ENCODE peak calls at places on chromosomes 1 and 21, in nine cellular contexts. H, J, V, M, X, O, T, Y and B are unnamed samples.

GRCh38 chr1:42841010-42841409 is 5.4 kb upstream of the ZNF691 start:
- DNase-seq in H (no peak), J (no peak), V (no peak), M (no peak), X (peak; percentile 34), O (no peak), T (no peak), Y (no peak), B (no peak)

GRCh38 chr1:67350783-67351182 is 43.1 kb downstream of the IL12RB2 start:
- DNase-seq in H (no peak), J (no peak), V (no peak), M (no peak), X (no peak), O (no peak), T (no peak), Y (no peak), B (no peak)

GRCh38 chr1:179774033-179774432 is 30.9 kb downstream of the FAM163A start:
- DNase-seq in H (no peak), J (no peak), V (no peak), M (no peak), X (no peak), O (no peak), T (no peak), Y (no peak), B (no peak)

GRCh38 chr1:22806584-22806983 is 95.9 kb downstream of the EPHB2 start:
- DNase-seq in H (no peak), J (no peak), V (no peak), M (no peak), X (no peak), O (no peak), T (peak; percentile 40), Y (no peak), B (no peak)

GRCh38 chr1:184036517-184036949 is 995 bp downstream of the COLGALT2 start:
- DNase-seq in H (no peak), J (peak; percentile 49), V (peak; percentile 62), M (no peak), X (no peak), O (no peak), T (peak; percentile 43), Y (no peak), B (no peak)

GRCh38 chr1:104467590-104467989 is 717.9 kb downstream of the AMY1C start:
- DNase-seq in H (no peak), J (no peak), V (no peak), M (no peak), X (no peak), O (no peak), T (no peak), Y (no peak), B (no peak)

GRCh38 chr1:162040657-162041056 is 17.0 kb upstream of the OLFML2B start:
- DNase-seq in H (no peak), J (no peak), V (no peak), M (no peak), X (peak; percentile 58), O (no peak), T (no peak), Y (no peak), B (peak; percentile 58)

GRCh38 chr1:179870870-179871269 is 6.7 kb downstream of the TOR1AIP2 start:
- DNase-seq in H (no peak), J (no peak), V (no peak), M (no peak), X (no peak), O (no peak), T (no peak), Y (no peak), B (no peak)

GRCh38 chr1:65001238-65001792 is 35.0 kb upstream of the JAK1 start:
- DNase-seq in H (no peak), J (peak; percentile 82), V (peak; percentile 70), M (peak; percentile 35), X (no peak), O (peak; percentile 82), T (peak; percentile 32), Y (peak; percentile 54), B (peak; percentile 74)

GRCh38 chr1:86502721-86503430 is 34.1 kb downstream of the CLCA1 start:
- DNase-seq in H (peak; percentile 67), J (no peak), V (peak; percentile 68), M (no peak), X (peak; percentile 80), O (peak; percentile 29), T (no peak), Y (no peak), B (no peak)

GRCh38 chr1:115649964-115650363 is 8.2 kb downstream of the VANGL1 start:
- DNase-seq in H (no peak), J (no peak), V (peak; percentile 23), M (no peak), X (no peak), O (no peak), T (no peak), Y (no peak), B (no peak)

GRCh38 chr21:33881689-33882440 is 33.7 kb downstream of the ATP5PO start:
- DNase-seq in H (no peak), J (no peak), V (no peak), M (no peak), X (no peak), O (no peak), T (no peak), Y (no peak), B (no peak)

GRCh38 chr1:64098436-64098835 is 105.0 kb upstream of the UBE2U start:
- DNase-seq in H (no peak), J (no peak), V (no peak), M (no peak), X (no peak), O (no peak), T (no peak), Y (no peak), B (no peak)

GRCh38 chr1:20375563-20375962 is 84.9 kb downstream of the VWA5B1 start:
- DNase-seq in H (no peak), J (no peak), V (no peak), M (no peak), X (peak; percentile 54), O (no peak), T (no peak), Y (no peak), B (peak; percentile 42)

GRCh38 chr1:211493133-211493864 is 1.3 kb upstream of the RD3 start:
- DNase-seq in H (no peak), J (no peak), V (no peak), M (no peak), X (no peak), O (no peak), T (no peak), Y (no peak), B (no peak)

GRCh38 chr21:17925900-17926299 is 106.7 kb upstream of the C21orf91 start:
- DNase-seq in H (peak; percentile 40), J (no peak), V (no peak), M (no peak), X (peak; percentile 50), O (no peak), T (no peak), Y (no peak), B (peak; percentile 47)

GRCh38 chr21:44874497-44875331 is 1.2 kb upstream of the PTTG1IP start:
- DNase-seq in H (no peak), J (peak; percentile 85), V (peak; percentile 42), M (no peak), X (peak; percentile 56), O (peak; percentile 60), T (no peak), Y (peak; percentile 17), B (no peak)

GRCh38 chr1:12438349-12438924 is 179.6 kb downstream of the DHRS3 start:
- DNase-seq in H (no peak), J (no peak), V (no peak), M (no peak), X (peak; percentile 55), O (no peak), T (no peak), Y (peak; percentile 31), B (no peak)

GRCh38 chr1:230085178-230085515 is 18.1 kb downstream of the GALNT2 start:
- DNase-seq in H (no peak), J (no peak), V (no peak), M (no peak), X (peak; percentile 92), O (no peak), T (no peak), Y (no peak), B (no peak)

GRCh38 chr21:44065428-44065827 is 41.8 kb upstream of the PWP2 start:
- DNase-seq in H (no peak), J (no peak), V (no peak), M (no peak), X (no peak), O (no peak), T (no peak), Y (peak; percentile 63), B (peak; percentile 65)

GRCh38 chr1:90911353-90911752 is 110.5 kb downstream of the ZNF644 start:
- DNase-seq in H (no peak), J (no peak), V (no peak), M (no peak), X (no peak), O (no peak), T (no peak), Y (no peak), B (no peak)

GRCh38 chr1:40952744-40953315 is 26.7 kb upstream of the CTPS1 start:
- DNase-seq in H (no peak), J (no peak), V (no peak), M (no peak), X (no peak), O (no peak), T (no peak), Y (no peak), B (no peak)
- TF ChIP-seq CTCF in H (no peak), J (no peak), V (no peak), M (no peak), X (peak; percentile 24), O (no peak), T (no peak), Y (no peak), B (no peak)

GRCh38 chr1:243799908-243800307 is 50.1 kb downstream of the AKT3 start:
- DNase-seq in H (no peak), J (no peak), V (no peak), M (no peak), X (no peak), O (no peak), T (no peak), Y (no peak), B (peak; percentile 34)
- TF ChIP-seq CTCF in H (no peak), J (no peak), V (no peak), M (no peak), X (no peak), O (no peak), T (no peak), Y (no peak), B (no peak)

GRCh38 chr1:185108324-185108723 is 48.4 kb downstream of the TRMT1L start:
- DNase-seq in H (no peak), J (no peak), V (no peak), M (no peak), X (no peak), O (no peak), T (no peak), Y (no peak), B (peak; percentile 25)
- TF ChIP-seq CTCF in H (no peak), J (no peak), V (no peak), M (no peak), X (no peak), O (no peak), T (no peak), Y (no peak), B (no peak)

GRCh38 chr21:14308234-14308633 is 74.7 kb downstream of the HSPA13 start:
- DNase-seq in H (no peak), J (no peak), V (no peak), M (no peak), X (no peak), O (no peak), T (no peak), Y (no peak), B (no peak)

GRCh38 chr21:14303731-14304488 is 79.0 kb downstream of the HSPA13 start:
- DNase-seq in H (no peak), J (no peak), V (no peak), M (no peak), X (peak; percentile 43), O (no peak), T (no peak), Y (no peak), B (no peak)

GRCh38 chr21:14306143-14306907 is 76.6 kb downstream of the HSPA13 start:
- DNase-seq in H (no peak), J (no peak), V (no peak), M (no peak), X (peak; percentile 51), O (no peak), T (no peak), Y (no peak), B (peak; percentile 39)
- TF ChIP-seq CTCF in H (no peak), J (no peak), V (no peak), M (no peak), X (peak; percentile 58), O (no peak), T (no peak), Y (no peak), B (peak; percentile 31)